ENCODE peak calls at places on chromosomes 7 and 10, in five cellular contexts. Z, R, H, T and A are unnamed samples.

GRCh38 chr10:124728071-124728829 is 15.9 kb downstream of the FAM53B start:
- DNase-seq in Z (peak), R (no peak), H (no peak), T (no peak), A (peak)

GRCh38 chr10:43202657-43203490 is 64.0 kb downstream of the RASGEF1A start:
- DNase-seq in Z (peak), R (no peak), H (no peak), T (peak), A (peak)

GRCh38 chr10:103781329-103782061 is 73.9 kb downstream of the SH3PXD2A start:
- DNase-seq in Z (no peak), R (no peak), H (peak), T (no peak), A (no peak)

GRCh38 chr7:38327597-38327996 is 54.2 kb upstream of the TARP start:
- DNase-seq in Z (no peak), R (no peak), H (no peak), T (no peak), A (no peak)

GRCh38 chr10:112904000-112904399 is 46.0 kb upstream of the TCF7L2 start:
- DNase-seq in Z (no peak), R (no peak), H (peak), T (no peak), A (no peak)

GRCh38 chr10:116848032-116848911 is 1.0 kb upstream of the ENO4 start:
- DNase-seq in Z (no peak), R (no peak), H (peak), T (no peak), A (no peak)

GRCh38 chr7:106770191-106770590 is 94.9 kb upstream of the PIK3CG start:
- DNase-seq in Z (no peak), R (no peak), H (peak), T (no peak), A (no peak)

GRCh38 chr7:22726849-22727792 is at the start of gene IL6:
- DNase-seq in Z (peak), R (no peak), H (peak), T (peak), A (peak)

GRCh38 chr7:100951888-100952560 is 2.7 kb downstream of the MUC3A start:
- DNase-seq in Z (no peak), R (no peak), H (no peak), T (no peak), A (no peak)

GRCh38 chr10:131915990-131916766 is 15.4 kb downstream of the PPP2R2D start:
- DNase-seq in Z (no peak), R (no peak), H (no peak), T (no peak), A (no peak)

GRCh38 chr10:14439451-14440259 is 108.9 kb upstream of the FRMD4A start:
- DNase-seq in Z (no peak), R (no peak), H (peak), T (no peak), A (no peak)

GRCh38 chr10:100148353-100149211 is 37.2 kb downstream of the ERLIN1 start:
- DNase-seq in Z (no peak), R (no peak), H (peak), T (no peak), A (no peak)

GRCh38 chr10:62560207-62560819 is 186.1 kb downstream of the ZNF365 start:
- DNase-seq in Z (no peak), R (no peak), H (peak), T (no peak), A (peak)

GRCh38 chr7:44279731-44280505 is 45.5 kb downstream of the CAMK2B start:
- DNase-seq in Z (no peak), R (no peak), H (no peak), T (peak), A (peak)

GRCh38 chr7:109821156-109821555 is 1251.5 kb downstream of the DNAJB9 start:
- DNase-seq in Z (no peak), R (no peak), H (no peak), T (no peak), A (no peak)

GRCh38 chr7:2417981-2418481 is 14.6 kb downstream of the CHST12 start:
- DNase-seq in Z (no peak), R (peak), H (no peak), T (no peak), A (peak)

GRCh38 chr7:26549281-26549943 is 257.8 kb downstream of the SNX10 start:
- DNase-seq in Z (no peak), R (peak), H (no peak), T (no peak), A (peak)

GRCh38 chr10:30510932-30511700 is 77.1 kb downstream of the MAP3K8 start:
- DNase-seq in Z (no peak), R (no peak), H (no peak), T (no peak), A (no peak)

GRCh38 chr7:1725199-1725701 is 55.2 kb downstream of the ELFN1 start:
- DNase-seq in Z (no peak), R (no peak), H (no peak), T (no peak), A (no peak)

GRCh38 chr10:63633677-63634487 is 112.7 kb downstream of the REEP3 start:
- DNase-seq in Z (peak), R (peak), H (peak), T (no peak), A (no peak)

GRCh38 chr10:29119374-29119773 is 169.5 kb upstream of the LYZL1 start:
- DNase-seq in Z (peak), R (no peak), H (no peak), T (peak), A (no peak)

GRCh38 chr10:10498781-10499180 is 518.9 kb upstream of the CELF2 start:
- DNase-seq in Z (no peak), R (no peak), H (peak), T (no peak), A (no peak)

GRCh38 chr10:86757110-86757790 is 831 bp downstream of the BMPR1A start:
- DNase-seq in Z (peak), R (no peak), H (peak), T (peak), A (peak)

GRCh38 chr7:14596421-14596820 is 306.1 kb downstream of the DGKB start:
- DNase-seq in Z (no peak), R (no peak), H (peak), T (no peak), A (no peak)

GRCh38 chr10:70773965-70774809 is 11.0 kb downstream of the TBATA start:
- DNase-seq in Z (no peak), R (no peak), H (no peak), T (no peak), A (peak)

GRCh38 chr10:47241946-47242900 is 57.8 kb upstream of the GDF10 start:
- DNase-seq in Z (peak), R (no peak), H (no peak), T (no peak), A (no peak)

GRCh38 chr7:12062062-12062461 is 149.0 kb upstream of the TMEM106B start:
- DNase-seq in Z (no peak), R (no peak), H (no peak), T (no peak), A (no peak)